ENCODE peak calls at places on chromosomes 16 and 17, in ten cellular contexts. T, K, H, N, G, A, O, Q, I and P are unnamed samples.

GRCh38 chr16:1351215-1351581 is 480 bp downstream of the TSR3 start:
- DNase-seq in T (no peak), K (no peak), H (no peak), N (no peak), G (no peak), A (no peak), O (no peak), Q (no peak), I (no peak), P (no peak)

GRCh38 chr16:4968879-4969278 is 10.7 kb downstream of the SEC14L5 start:
- DNase-seq in T (no peak), K (no peak), H (no peak), N (no peak), G (no peak), A (no peak), O (no peak), Q (no peak), I (no peak), P (no peak)

GRCh38 chr17:64583055-64583454 is 76.3 kb downstream of the CEP95 start:
- DNase-seq in T (no peak), K (no peak), H (no peak), N (no peak), G (no peak), A (no peak), O (no peak), Q (no peak), I (no peak), P (no peak)

GRCh38 chr16:82181456-82182185 is 11.6 kb upstream of the MPHOSPH6 start:
- DNase-seq in T (no peak), K (no peak), H (no peak), N (no peak), G (no peak), A (no peak), O (no peak), Q (no peak), I (no peak), P (no peak)

GRCh38 chr16:15538484-15538883 is 104.1 kb downstream of the BMERB1 start:
- DNase-seq in T (no peak), K (no peak), H (no peak), N (no peak), G (no peak), A (no peak), O (no peak), Q (no peak), I (no peak), P (no peak)

GRCh38 chr17:12421646-12422306 is 243.9 kb upstream of the MYOCD start:
- DNase-seq in T (no peak), K (no peak), H (no peak), N (no peak), G (no peak), A (no peak), O (no peak), Q (no peak), I (no peak), P (no peak)

GRCh38 chr16:79061199-79061598 is 539.3 kb downstream of the MAF start:
- DNase-seq in T (no peak), K (no peak), H (no peak), N (no peak), G (no peak), A (no peak), O (no peak), Q (no peak), I (peak), P (peak)

GRCh38 chr16:64132686-64133085 is 989.2 kb downstream of the CDH11 start:
- DNase-seq in T (no peak), K (no peak), H (no peak), N (no peak), G (no peak), A (peak), O (no peak), Q (no peak), I (no peak), P (no peak)

GRCh38 chr17:14776791-14777190 is 475.9 kb downstream of the HS3ST3B1 start:
- DNase-seq in T (peak), K (no peak), H (peak), N (no peak), G (no peak), A (no peak), O (no peak), Q (no peak), I (no peak), P (no peak)

GRCh38 chr16:75068632-75069031 is 47.9 kb downstream of the LDHD start:
- DNase-seq in T (no peak), K (no peak), H (no peak), N (no peak), G (no peak), A (no peak), O (no peak), Q (no peak), I (no peak), P (no peak)

GRCh38 chr16:75514296-75514695 is 19.1 kb upstream of the CHST6 start:
- DNase-seq in T (no peak), K (no peak), H (no peak), N (no peak), G (no peak), A (no peak), O (no peak), Q (no peak), I (no peak), P (no peak)

GRCh38 chr16:78353610-78354009 is 254.2 kb downstream of the WWOX start:
- DNase-seq in T (no peak), K (no peak), H (no peak), N (no peak), G (no peak), A (no peak), O (no peak), Q (no peak), I (no peak), P (no peak)

GRCh38 chr17:56167491-56167890 is 14.2 kb downstream of the ANKFN1 start:
- DNase-seq in T (no peak), K (no peak), H (no peak), N (no peak), G (no peak), A (no peak), O (no peak), Q (no peak), I (no peak), P (no peak)

GRCh38 chr17:17179371-17179827 is 26.7 kb downstream of the PLD6 start:
- DNase-seq in T (no peak), K (no peak), H (no peak), N (no peak), G (no peak), A (no peak), O (no peak), Q (no peak), I (no peak), P (no peak)

GRCh38 chr17:10631701-10632100 is 25.4 kb downstream of the MYH3 start:
- DNase-seq in T (no peak), K (no peak), H (no peak), N (no peak), G (no peak), A (no peak), O (no peak), Q (no peak), I (no peak), P (no peak)

GRCh38 chr17:65457635-65458257 is 103.7 kb downstream of the AXIN2 start:
- DNase-seq in T (no peak), K (no peak), H (no peak), N (no peak), G (no peak), A (no peak), O (no peak), Q (no peak), I (no peak), P (no peak)

GRCh38 chr17:73323622-73324455 is 12.0 kb upstream of the CDC42EP4 start:
- DNase-seq in T (no peak), K (no peak), H (no peak), N (no peak), G (no peak), A (peak), O (no peak), Q (no peak), I (no peak), P (no peak)

GRCh38 chr16:89586218-89586617 is 10.7 kb downstream of the CPNE7 start:
- DNase-seq in T (no peak), K (no peak), H (no peak), N (no peak), G (no peak), A (no peak), O (no peak), Q (no peak), I (no peak), P (no peak)

GRCh38 chr16:89586853-89587252 is 11.3 kb downstream of the CPNE7 start:
- DNase-seq in T (peak), K (no peak), H (no peak), N (no peak), G (peak), A (peak), O (no peak), Q (no peak), I (no peak), P (no peak)

GRCh38 chr16:89589241-89589926 is 13.8 kb downstream of the CPNE7 start:
- DNase-seq in T (no peak), K (no peak), H (no peak), N (no peak), G (no peak), A (no peak), O (no peak), Q (no peak), I (no peak), P (no peak)

GRCh38 chr16:89584768-89585549 is 9.4 kb downstream of the CPNE7 start:
- DNase-seq in T (no peak), K (no peak), H (no peak), N (no peak), G (no peak), A (no peak), O (no peak), Q (no peak), I (no peak), P (no peak)

DNA sequence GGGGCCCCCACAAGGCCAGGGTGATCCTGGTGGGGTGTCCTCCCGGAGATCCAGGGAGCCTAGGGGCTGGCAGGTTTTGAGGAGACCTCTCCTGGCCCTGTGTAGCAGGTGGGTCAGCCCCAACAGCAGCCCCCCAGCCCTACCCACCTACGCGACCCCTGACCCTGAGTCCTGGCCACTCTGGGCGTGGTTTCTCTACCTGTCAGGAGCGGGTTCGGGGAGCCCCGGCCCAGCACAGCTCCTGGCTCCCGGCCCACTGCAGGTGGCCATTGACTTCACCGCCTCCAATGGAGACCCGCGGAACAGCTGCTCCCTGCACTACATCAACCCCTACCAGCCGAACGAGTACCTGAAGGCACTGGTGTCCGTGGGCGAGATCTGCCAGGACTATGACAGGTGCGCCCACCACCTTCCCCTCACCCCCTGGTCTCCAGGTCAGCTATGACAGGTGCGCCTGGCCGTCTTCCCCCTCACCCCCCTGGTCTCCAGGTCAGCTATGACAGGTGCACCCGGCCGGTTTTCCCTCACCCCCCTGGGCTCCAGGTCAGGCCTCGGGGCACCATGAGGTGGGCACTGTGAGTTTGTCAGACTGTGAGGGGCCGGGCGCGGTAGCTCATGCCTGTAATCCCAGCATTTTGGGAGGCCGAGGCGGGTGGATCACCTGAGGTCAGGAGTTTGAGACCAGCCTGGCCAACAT is 13.0 kb downstream of the CPNE7 start:
- DNase-seq in T (no peak), K (no peak), H (no peak), N (no peak), G (no peak), A (no peak), O (no peak), Q (no peak), I (no peak), P (no peak)
- TF ChIP-seq CTCF in T (no peak), K (no peak), H (no peak), N (no peak), G (no peak), A (no peak), O (no peak), Q (no peak), I (no peak), P (no peak)

DNA sequence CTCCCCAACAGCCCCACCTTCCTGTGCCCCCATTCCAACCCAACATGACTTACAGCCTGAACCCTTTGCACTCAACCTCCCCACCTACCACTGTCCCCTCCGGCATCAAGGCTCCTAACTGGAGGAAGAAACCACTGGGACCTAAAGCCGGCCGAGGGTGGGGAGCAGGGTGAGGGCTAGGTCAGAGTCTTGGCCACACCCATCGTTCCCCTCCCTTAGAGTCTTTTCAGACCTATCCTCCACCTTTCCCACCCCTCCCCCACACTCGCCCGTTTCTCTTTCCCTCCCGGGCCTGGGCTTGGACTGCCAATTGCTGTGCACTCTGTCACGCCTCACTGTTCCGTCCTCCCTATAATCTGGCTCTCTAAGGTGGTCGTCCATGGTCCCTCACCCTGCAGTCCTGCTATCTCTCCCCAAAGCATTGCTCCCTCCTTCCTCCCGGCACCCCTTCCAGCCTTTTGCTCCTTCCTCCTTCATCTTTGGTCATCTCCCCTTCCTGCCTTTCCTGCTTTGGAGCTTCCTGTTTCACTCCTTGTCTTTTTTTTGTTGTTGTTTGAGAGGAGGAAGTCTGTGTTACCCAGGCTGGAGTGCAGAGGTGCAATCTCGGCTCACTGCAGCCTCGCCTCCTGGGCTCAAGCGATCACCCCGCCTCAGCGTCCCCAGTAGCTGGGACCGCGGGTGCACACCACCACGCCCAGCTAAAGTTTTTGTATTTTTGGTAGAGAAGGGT is 958 bp upstream of the CLDN7 start:
- DNase-seq in T (no peak), K (no peak), H (no peak), N (no peak), G (peak), A (peak), O (no peak), Q (no peak), I (peak), P (no peak)
- H3K4me3 ChIP-seq in T (peak), K (no peak), H (peak), N (no peak), G (peak), A (peak), O (no peak), Q (peak), I (peak), P (peak)

DNA sequence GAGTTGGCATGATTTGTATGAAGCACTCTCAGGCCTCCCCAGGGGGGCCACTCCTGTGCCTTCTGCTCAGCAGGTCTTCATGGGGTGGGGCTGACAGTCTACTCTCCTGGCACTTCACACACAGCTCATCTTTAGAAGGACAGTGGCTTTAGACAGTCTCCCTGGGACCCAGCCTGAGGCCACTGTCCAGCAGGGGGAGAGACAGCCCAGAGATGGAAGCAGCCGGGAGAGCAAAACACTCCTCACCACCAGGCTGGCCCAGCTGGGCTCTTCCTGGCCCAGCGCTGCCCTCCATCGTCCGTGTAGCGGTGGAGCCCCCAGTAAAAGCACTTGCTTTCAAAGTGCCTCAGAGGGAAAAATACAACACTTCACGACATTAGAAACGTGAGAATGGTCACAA is 62.0 kb upstream of the CRHR1 start:
- DNase-seq in T (no peak), K (peak), H (no peak), N (peak), G (no peak), A (peak), O (no peak), Q (no peak), I (no peak), P (no peak)
- TF ChIP-seq CTCF in T (peak), K (peak), H (peak), N (no peak), G (no peak), A (peak), O (peak), Q (no peak), I (no peak), P (peak)

GRCh38 chr17:48053758-48054237 is 5.6 kb downstream of the NFE2L1 start:
- DNase-seq in T (no peak), K (no peak), H (no peak), N (no peak), G (no peak), A (no peak), O (no peak), Q (no peak), I (no peak), P (no peak)
- H3K4me3 ChIP-seq in T (peak), K (no peak), H (peak), N (peak), G (no peak), A (no peak), O (peak), Q (peak), I (peak), P (peak)

GRCh38 chr17:79090503-79091372 is 16.1 kb downstream of the ENGASE start:
- DNase-seq in T (peak), K (no peak), H (no peak), N (no peak), G (no peak), A (peak), O (no peak), Q (no peak), I (no peak), P (no peak)
- TF ChIP-seq CTCF in T (peak), K (no peak), H (peak), N (no peak), G (peak), A (peak), O (peak), Q (peak), I (peak), P (peak)